ENCODE peak calls at places on chromosomes 5 and 9, in seven cellular contexts. E is PC-3, Z is GM23338, U is HCT116, L is hepatocyte, Y is neural progenitor cell, V is MM.1S. G is an unnamed sample.

GRCh38 chr9:129318121-129319075 is 140.3 kb upstream of the IER5L start:
- DNase-seq in E (no peak), Z (no peak), U (no peak), L (no peak), Y (peak; percentile 30), V (no peak), G (no peak)

GRCh38 chr5:159071382-159071781 is 28.3 kb downstream of the EBF1 start:
- DNase-seq in E (no peak), Z (peak; percentile 32), U (no peak), L (no peak), Y (no peak), V (no peak), G (no peak)

GRCh38 chr9:89410709-89411111 is 87.2 kb downstream of the SEMA4D start:
- DNase-seq in E (peak; percentile 22), Z (peak; percentile 54), U (no peak), L (no peak), Y (no peak), V (no peak), G (no peak)

GRCh38 chr9:18566125-18566524 is 92.2 kb downstream of the ADAMTSL1 start:
- DNase-seq in E (peak; percentile 83), Z (no peak), U (no peak), L (no peak), Y (no peak), V (no peak), G (no peak)

GRCh38 chr9:103734471-103734870 is 359.6 kb upstream of the SMC2 start:
- DNase-seq in E (no peak), Z (no peak), U (no peak), L (no peak), Y (no peak), V (no peak), G (no peak)

GRCh38 chr9:20495133-20495532 is 127.2 kb downstream of the MLLT3 start:
- DNase-seq in E (no peak), Z (no peak), U (no peak), L (no peak), Y (peak; percentile 9), V (no peak), G (no peak)

GRCh38 chr5:177600458-177601018 is 606 bp downstream of the B4GALT7 start:
- DNase-seq in E (peak; percentile 24), Z (no peak), U (no peak), L (no peak), Y (no peak), V (no peak), G (peak; percentile 56)

GRCh38 chr9:137466041-137466799 is 7.1 kb upstream of the NSMF start:
- DNase-seq in E (no peak), Z (no peak), U (no peak), L (no peak), Y (no peak), V (no peak), G (no peak)

GRCh38 chr9:93184439-93185221 is 691 bp downstream of the WNK2 start:
- DNase-seq in E (peak; percentile 10), Z (peak; percentile 57), U (no peak), L (no peak), Y (peak; percentile 65), V (no peak), G (no peak)

GRCh38 chr9:38112010-38112409 is 43.0 kb upstream of the SHB start:
- DNase-seq in E (no peak), Z (no peak), U (no peak), L (no peak), Y (no peak), V (no peak), G (no peak)

GRCh38 chr5:111935835-111936234 is 178.8 kb upstream of the NREP start:
- DNase-seq in E (no peak), Z (no peak), U (no peak), L (no peak), Y (peak; percentile 32), V (no peak), G (no peak)

GRCh38 chr5:140855772-140856674 is at the start of gene PCDHA10:
- DNase-seq in E (no peak), Z (peak; percentile 90), U (peak; percentile 42), L (peak; percentile 72), Y (peak; percentile 76), V (no peak), G (peak; percentile 18)

GRCh38 chr5:96968074-96968473 is 32.2 kb downstream of the LNPEP start:
- DNase-seq in E (peak; percentile 52), Z (no peak), U (peak; percentile 16), L (peak; percentile 13), Y (no peak), V (no peak), G (no peak)

GRCh38 chr5:154267516-154267915 is 77.0 kb downstream of the GALNT10 start:
- DNase-seq in E (no peak), Z (peak; percentile 14), U (no peak), L (no peak), Y (no peak), V (no peak), G (no peak)

GRCh38 chr5:172959824-172960799 is 888 bp downstream of the RPL26L1 start:
- DNase-seq in E (no peak), Z (peak; percentile 37), U (no peak), L (no peak), Y (no peak), V (peak; percentile 23), G (no peak)

GRCh38 chr5:54663876-54664275 is 146.3 kb downstream of the SNX18 start:
- DNase-seq in E (peak; percentile 43), Z (no peak), U (no peak), L (no peak), Y (no peak), V (no peak), G (no peak)

GRCh38 chr9:88816141-88816540 is 175.1 kb upstream of the S1PR3 start:
- DNase-seq in E (no peak), Z (no peak), U (no peak), L (no peak), Y (no peak), V (no peak), G (no peak)

GRCh38 chr5:66821626-66822429 is 225.6 kb downstream of the MAST4 start:
- DNase-seq in E (no peak), Z (no peak), U (no peak), L (no peak), Y (no peak), V (no peak), G (no peak)

GRCh38 chr5:43008369-43009158 is 31.6 kb downstream of the ANXA2R start:
- DNase-seq in E (peak; percentile 98), Z (peak; percentile 96), U (peak; percentile 80), L (peak; percentile 89), Y (peak; percentile 93), V (peak; percentile 96), G (peak; percentile 96)

GRCh38 chr5:34923694-34924461 is 5.5 kb upstream of the DNAJC21 start:
- DNase-seq in E (peak; percentile 97), Z (no peak), U (peak; percentile 74), L (peak; percentile 63), Y (no peak), V (no peak), G (no peak)

GRCh38 chr9:89000973-89001916 is 10.0 kb downstream of the S1PR3 start:
- DNase-seq in E (peak; percentile 79), Z (peak; percentile 98), U (peak; percentile 66), L (peak; percentile 92), Y (peak; percentile 95), V (peak; percentile 81), G (peak; percentile 78)

GRCh38 chr5:160787247-160787646 is 64.8 kb downstream of the ATP10B start:
- DNase-seq in E (peak; percentile 20), Z (peak; percentile 75), U (no peak), L (peak; percentile 56), Y (peak; percentile 28), V (peak; percentile 61), G (peak; percentile 8)

GRCh38 chr9:8143677-8144076 is 344.1 kb upstream of the DMAC1 start:
- DNase-seq in E (no peak), Z (no peak), U (no peak), L (no peak), Y (no peak), V (no peak), G (no peak)

GRCh38 chr9:97504381-97505216 is 3.1 kb downstream of the TMOD1 start:
- DNase-seq in E (no peak), Z (no peak), U (no peak), L (no peak), Y (no peak), V (no peak), G (no peak)

GRCh38 chr5:113205807-113206206 is 229.0 kb downstream of the TSSK1B start:
- DNase-seq in E (peak; percentile 29), Z (no peak), U (peak; percentile 43), L (no peak), Y (no peak), V (no peak), G (no peak)

GRCh38 chr9:15642369-15642962 is 89.6 kb downstream of the CCDC171 start:
- DNase-seq in E (peak; percentile 46), Z (peak; percentile 62), U (peak; percentile 43), L (peak; percentile 69), Y (peak; percentile 45), V (peak; percentile 14), G (peak; percentile 65)

GRCh38 chr5:54965806-54966205 is 19.6 kb downstream of the ESM1 start:
- DNase-seq in E (no peak), Z (no peak), U (no peak), L (no peak), Y (no peak), V (no peak), G (no peak)

DNA sequence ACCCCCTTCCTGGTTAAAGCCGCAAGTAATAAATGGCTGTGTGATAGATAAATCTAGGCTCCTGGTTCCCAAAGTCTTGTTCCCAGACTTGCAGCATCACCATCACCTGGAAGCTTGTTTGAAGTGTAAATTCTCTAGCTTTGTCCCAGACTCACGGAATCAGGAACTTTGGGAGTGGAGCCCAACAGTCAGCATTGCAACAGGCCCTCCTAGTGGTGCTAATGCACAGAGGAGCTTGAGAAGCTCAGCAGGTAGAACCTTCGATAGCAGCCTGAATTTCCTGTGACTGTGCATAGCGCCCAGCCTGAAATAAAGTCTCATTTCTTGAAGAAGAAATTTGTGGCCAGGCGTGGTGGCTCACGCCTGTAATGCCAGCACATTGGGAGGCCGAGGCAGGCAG is 30.3 kb upstream of the MELK start:
- DNase-seq in E (no peak), Z (peak; percentile 77), U (no peak), L (no peak), Y (peak; percentile 14), V (no peak), G (no peak)
- TF ChIP-seq EZH2phosphoT487 in E (no peak), Z (no peak), U (no peak), L (no peak), Y (no peak), V (no peak), G (no peak)

GRCh38 chr9:95017661-95018060 is 291.2 kb downstream of the AOPEP start:
- DNase-seq in E (peak; percentile 32), Z (no peak), U (no peak), L (no peak), Y (no peak), V (no peak), G (no peak)
- H3K79me2 ChIP-seq in E (peaks cover 47% of the 10 kb centered on the region), Z (no peaks in the 10 kb centered on the region), U (no peaks in the 10 kb centered on the region), L (peaks cover 100% of the 10 kb centered on the region), Y (no peaks in the 10 kb centered on the region), V (no peaks in the 10 kb centered on the region), G (no peaks in the 10 kb centered on the region)

GRCh38 chr9:113996531-113997001 is 81.5 kb downstream of the AMBP start:
- DNase-seq in E (no peak), Z (no peak), U (no peak), L (no peak), Y (no peak), V (no peak), G (no peak)
- TF ChIP-seq CTCF in E (no peak), Z (no peak), U (no peak), L (no peak), Y (no peak), V (no peak), G (no peak)

DNA sequence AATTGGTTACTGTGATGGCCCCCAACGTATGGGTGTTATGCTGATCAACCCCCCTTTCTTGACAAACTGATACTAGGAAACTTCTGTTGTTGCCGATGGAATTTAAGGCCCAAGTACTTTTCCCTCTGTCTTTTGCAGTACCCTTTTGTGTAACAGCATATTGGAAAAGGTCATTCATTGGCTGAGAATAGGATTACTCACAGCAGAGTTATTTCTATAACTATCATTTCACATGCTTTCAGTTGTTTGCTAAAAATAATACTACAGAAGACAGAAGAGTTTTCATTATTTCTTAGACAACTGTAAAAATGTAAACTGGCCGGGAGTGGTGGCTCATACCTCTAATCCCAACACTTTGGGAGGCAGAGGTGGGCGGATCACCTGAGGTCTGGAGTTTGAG is 329.5 kb downstream of the KIAA0825 start:
- DNase-seq in E (peak; percentile 16), Z (no peak), U (no peak), L (no peak), Y (no peak), V (no peak), G (no peak)
- TF ChIP-seq EZH2phosphoT487 in E (no peak), Z (no peak), U (no peak), L (no peak), Y (no peak), V (no peak), G (no peak)